ENCODE peak calls at places on chromosomes 1 and 21, in four cellular contexts. L is GM12878, F is K562, J is HepG2. V is an unnamed sample.

GRCh38 chr1:208686592-208686991 is 442.4 kb upstream of the PLXNA2 start:
- DNase-seq in L (no peak), F (no peak), J (no peak), V (no peak)

GRCh38 chr1:63112155-63112914 is 210.0 kb upstream of the FOXD3 start:
- DNase-seq in L (no peak), F (no peak), J (no peak), V (no peak)

GRCh38 chr1:86997538-86997937 is 83.1 kb downstream of the HS2ST1 start:
- DNase-seq in L (no peak), F (no peak), J (no peak), V (no peak)

GRCh38 chr1:47650205-47650604 is 212.4 kb downstream of the FOXD2 start:
- DNase-seq in L (no peak), F (no peak), J (no peak), V (no peak)

GRCh38 chr1:55369474-55369873 is 154.3 kb upstream of the USP24 start:
- DNase-seq in L (no peak), F (no peak), J (no peak), V (no peak)

GRCh38 chr1:18352640-18353245 is 128.0 kb upstream of the KLHDC7A start:
- DNase-seq in L (no peak), F (no peak), J (no peak), V (no peak)

GRCh38 chr1:207817166-207817565 is 65.3 kb downstream of the CD46 start:
- DNase-seq in L (no peak), F (no peak), J (no peak), V (no peak)

GRCh38 chr1:234629026-234629425 is 19.0 kb upstream of the IRF2BP2 start:
- DNase-seq in L (no peak), F (no peak), J (no peak), V (no peak)

GRCh38 chr21:33380483-33380998 is 22.7 kb upstream of the IFNGR2 start:
- DNase-seq in L (peak), F (peak), J (peak), V (no peak)

GRCh38 chr1:100834779-100835645 is 59.6 kb downstream of the EXTL2 start:
- DNase-seq in L (no peak), F (peak), J (peak), V (peak)
- TF ChIP-seq NFIC in L (no peak), F (no peak), J (no peak), V (no peak)

DNA sequence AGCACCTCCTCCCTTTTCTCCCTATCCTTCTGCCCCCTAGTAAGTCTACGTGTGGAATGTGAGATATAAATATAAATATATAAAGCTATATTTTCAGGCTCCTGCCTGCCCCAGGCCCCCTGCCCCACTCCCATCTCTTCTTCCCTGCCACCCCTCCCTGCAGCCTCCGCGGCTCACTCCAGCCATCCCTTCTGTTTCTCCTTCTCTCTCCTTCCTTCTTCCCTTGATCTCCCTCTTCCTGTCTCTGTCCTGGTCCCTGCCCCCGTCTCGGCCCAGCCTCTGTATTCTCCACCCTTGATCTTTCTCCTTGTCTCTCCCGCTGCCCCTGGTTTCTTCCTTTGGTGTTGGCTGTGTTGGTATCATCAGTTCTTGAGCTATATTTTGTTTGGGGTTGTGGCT is 23.2 kb downstream of the DMBX1 start:
- DNase-seq in L (no peak), F (no peak), J (no peak), V (no peak)
- TF ChIP-seq NFIC in L (no peak), F (no peak), J (no peak), V (no peak)

DNA sequence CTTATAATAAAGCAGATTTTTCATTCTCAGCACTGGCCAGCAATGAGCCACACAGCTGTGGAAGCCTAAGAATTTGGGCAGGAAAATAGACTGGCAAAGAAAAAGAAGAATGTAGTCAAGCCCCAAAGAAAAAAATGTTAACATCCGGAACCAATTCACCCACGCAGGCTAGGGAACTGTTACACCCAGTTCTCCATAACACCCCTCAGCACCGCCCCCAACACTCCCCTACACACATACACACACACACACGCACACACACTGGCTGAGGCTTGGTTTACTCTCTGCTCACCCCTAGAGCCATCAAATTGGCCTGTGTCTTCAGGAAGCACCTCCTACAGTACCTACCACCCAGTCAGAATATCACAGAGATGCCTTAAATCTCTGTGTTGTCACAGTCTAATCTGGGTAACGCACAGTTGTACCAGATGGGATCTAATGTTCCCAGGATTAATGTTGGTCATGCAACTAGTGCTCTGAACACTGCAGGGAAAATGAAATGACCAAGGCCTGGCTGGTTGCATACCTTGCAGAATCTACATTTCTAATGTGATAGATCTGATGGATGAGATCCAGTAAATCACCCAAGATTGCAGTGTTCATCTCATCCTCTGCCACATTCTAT is 14.5 kb downstream of the TBX15 start:
- DNase-seq in L (no peak), F (no peak), J (no peak), V (no peak)
- TF ChIP-seq NFIC in L (no peak), F (no peak), J (no peak), V (no peak)

DNA sequence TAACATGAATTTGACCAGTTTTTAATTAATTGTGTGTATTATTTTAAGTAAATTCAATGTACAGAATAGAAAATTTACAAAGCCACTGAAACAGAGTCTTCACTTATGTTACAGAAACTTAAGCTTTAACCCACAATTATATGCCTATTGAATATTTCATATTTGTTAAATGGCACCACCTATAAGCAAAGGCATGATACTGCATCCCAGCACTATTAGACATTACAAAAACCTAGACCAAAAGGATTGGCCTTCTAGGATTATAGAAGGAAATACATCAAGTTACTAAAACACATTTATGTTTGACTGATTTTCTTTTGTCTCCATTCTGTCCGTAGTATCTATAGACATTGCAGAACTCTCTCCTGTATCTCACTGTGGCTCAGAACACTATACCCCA is 578.1 kb downstream of the AJAP1 start:
- DNase-seq in L (no peak), F (no peak), J (no peak), V (no peak)
- TF ChIP-seq NFIC in L (no peak), F (no peak), J (no peak), V (no peak)

DNA sequence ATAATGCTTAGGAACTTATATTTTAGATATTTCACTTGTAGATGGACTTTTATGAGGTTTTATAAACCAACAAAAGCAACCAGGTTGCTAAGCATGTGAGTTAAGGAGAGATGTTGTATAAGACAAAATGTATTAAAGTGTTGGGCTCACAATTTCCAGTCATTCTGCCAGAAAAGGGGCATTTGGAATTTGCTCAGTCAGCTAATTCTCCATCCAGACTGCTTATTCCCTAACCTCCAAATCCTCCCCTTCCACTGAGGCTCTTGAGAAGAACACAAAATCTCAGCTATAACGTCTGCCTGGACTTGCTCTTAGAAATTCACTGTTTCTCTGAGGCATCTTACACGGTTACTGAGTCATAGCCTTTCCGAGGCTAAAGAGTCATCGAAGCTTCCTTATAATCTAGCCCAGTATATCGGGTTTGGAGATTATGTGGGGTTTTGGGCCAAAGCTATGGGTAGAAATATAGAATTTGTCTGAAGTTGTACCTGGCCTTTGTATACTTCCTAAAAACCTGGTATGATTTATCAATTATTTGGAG is 548.2 kb upstream of the ADGRL4 start:
- DNase-seq in L (no peak), F (no peak), J (no peak), V (no peak)
- TF ChIP-seq NFIC in L (no peak), F (no peak), J (no peak), V (no peak)

DNA sequence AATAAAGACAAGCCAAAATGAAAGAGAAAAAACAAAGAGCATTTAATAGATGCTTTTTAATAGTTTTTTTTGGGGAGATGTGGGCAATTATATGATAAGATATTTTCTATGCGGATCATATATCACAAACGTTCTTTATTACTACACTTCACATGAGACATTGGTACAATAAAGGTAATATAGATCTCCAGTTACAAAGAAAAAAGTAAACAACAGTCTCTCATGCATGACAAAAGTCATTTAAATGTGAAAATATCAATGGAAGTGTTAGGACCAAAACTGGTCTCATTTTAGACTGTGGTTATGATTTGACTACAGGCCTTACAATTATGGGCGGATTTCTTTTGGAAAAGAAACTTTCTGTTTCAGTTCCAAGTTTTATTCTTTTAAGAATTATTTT is 687.0 kb downstream of the ADGRL2 start:
- DNase-seq in L (no peak), F (no peak), J (no peak), V (no peak)
- TF ChIP-seq NFIC in L (no peak), F (no peak), J (no peak), V (no peak)

GRCh38 chr1:32035119-32035518 is 21.5 kb downstream of the KHDRBS1 start:
- DNase-seq in L (no peak), F (no peak), J (no peak), V (no peak)

GRCh38 chr1:32028746-32029145 is 15.1 kb downstream of the KHDRBS1 start:
- DNase-seq in L (no peak), F (no peak), J (no peak), V (no peak)

GRCh38 chr1:32032287-32032639 is 18.6 kb downstream of the KHDRBS1 start:
- DNase-seq in L (no peak), F (no peak), J (no peak), V (no peak)

GRCh38 chr1:32031578-32032286 is 18.1 kb downstream of the KHDRBS1 start:
- DNase-seq in L (no peak), F (no peak), J (no peak), V (no peak)
- TF ChIP-seq NFIC in L (no peak), F (no peak), J (no peak), V (no peak)

GRCh38 chr1:229696385-229696784 is 70.3 kb downstream of the URB2 start:
- DNase-seq in L (peak), F (no peak), J (no peak), V (no peak)
- TF ChIP-seq NFIC in L (no peak), F (no peak), J (no peak), V (no peak)

GRCh38 chr1:213166868-213167267 is 115.8 kb downstream of the RPS6KC1 start:
- DNase-seq in L (no peak), F (no peak), J (no peak), V (no peak)
- TF ChIP-seq NFIC in L (no peak), F (no peak), J (no peak), V (no peak)

GRCh38 chr1:15347182-15347581 is 62.5 kb upstream of the EFHD2 start:
- DNase-seq in L (no peak), F (no peak), J (no peak), V (no peak)
- TF ChIP-seq NFIC in L (no peak), F (no peak), J (no peak), V (no peak)